ENCODE peak calls at places on chromosomes 4 and X, in eight cellular contexts. One of them, this sample, is unnamed.

GRCh38 chr4:163846008-163846407 is 351.5 kb downstream of the TMA16 start:
- DNase-seq in T-helper 1 cell: no peak
- DNase-seq in bronchial epithelial cell: no peak
- DNase-seq in psoas muscle: no peak
- DNase-seq in ecto neural progenitor cell: no peak
- DNase-seq in T-cell: no peak
- DNase-seq in posterior vena cava: no peak
- DNase-seq in nephron progenitor cell: no peak
- DNase-seq in this sample: no peak

GRCh38 chrX:106862972-106863688 is 40.0 kb downstream of the RIPPLY1 start:
- DNase-seq in T-helper 1 cell: no peak
- DNase-seq in bronchial epithelial cell: peak
- DNase-seq in psoas muscle: no peak
- DNase-seq in ecto neural progenitor cell: peak
- DNase-seq in T-cell: no peak
- DNase-seq in posterior vena cava: no peak
- DNase-seq in nephron progenitor cell: peak
- DNase-seq in this sample: peak

GRCh38 chrX:101759000-101759399 is 99.3 kb upstream of the ARMCX2 start:
- DNase-seq in T-helper 1 cell: no peak
- DNase-seq in bronchial epithelial cell: peak
- DNase-seq in psoas muscle: no peak
- DNase-seq in ecto neural progenitor cell: peak
- DNase-seq in T-cell: no peak
- DNase-seq in posterior vena cava: no peak
- DNase-seq in nephron progenitor cell: peak
- DNase-seq in this sample: peak

GRCh38 chr4:73902038-73902637 is 32.9 kb downstream of the CXCL1 start:
- DNase-seq in T-helper 1 cell: no peak
- DNase-seq in bronchial epithelial cell: peak
- DNase-seq in psoas muscle: no peak
- DNase-seq in ecto neural progenitor cell: no peak
- DNase-seq in T-cell: no peak
- DNase-seq in posterior vena cava: no peak
- DNase-seq in nephron progenitor cell: no peak
- DNase-seq in this sample: peak

GRCh38 chrX:11367609-11368430 is 74.6 kb downstream of the AMELX start:
- DNase-seq in T-helper 1 cell: no peak
- DNase-seq in bronchial epithelial cell: peak
- DNase-seq in psoas muscle: no peak
- DNase-seq in ecto neural progenitor cell: no peak
- DNase-seq in T-cell: no peak
- DNase-seq in posterior vena cava: no peak
- DNase-seq in nephron progenitor cell: no peak
- DNase-seq in this sample: peak

GRCh38 chr4:74473155-74473811 is 28.3 kb downstream of the AREG start:
- DNase-seq in T-helper 1 cell: no peak
- DNase-seq in bronchial epithelial cell: peak
- DNase-seq in psoas muscle: no peak
- DNase-seq in ecto neural progenitor cell: no peak
- DNase-seq in T-cell: no peak
- DNase-seq in posterior vena cava: no peak
- DNase-seq in nephron progenitor cell: no peak
- DNase-seq in this sample: peak

GRCh38 chr4:3364199-3364598 is 71.4 kb downstream of the RGS12 start:
- DNase-seq in T-helper 1 cell: no peak
- DNase-seq in bronchial epithelial cell: no peak
- DNase-seq in psoas muscle: no peak
- DNase-seq in ecto neural progenitor cell: no peak
- DNase-seq in T-cell: no peak
- DNase-seq in posterior vena cava: no peak
- DNase-seq in nephron progenitor cell: no peak
- DNase-seq in this sample: no peak

GRCh38 chr4:42673084-42673429 is 16.2 kb upstream of the ATP8A1 start:
- DNase-seq in T-helper 1 cell: no peak
- DNase-seq in bronchial epithelial cell: peak
- DNase-seq in psoas muscle: peak
- DNase-seq in ecto neural progenitor cell: no peak
- DNase-seq in T-cell: no peak
- DNase-seq in posterior vena cava: no peak
- DNase-seq in nephron progenitor cell: no peak
- DNase-seq in this sample: peak

GRCh38 chr4:26105815-26106699 is 192.0 kb downstream of the SMIM20 start:
- DNase-seq in T-helper 1 cell: no peak
- DNase-seq in bronchial epithelial cell: peak
- DNase-seq in psoas muscle: no peak
- DNase-seq in ecto neural progenitor cell: no peak
- DNase-seq in T-cell: no peak
- DNase-seq in posterior vena cava: no peak
- DNase-seq in nephron progenitor cell: no peak
- DNase-seq in this sample: peak

GRCh38 chrX:16319929-16320328 is 152.6 kb downstream of the MAGEB17 start:
- DNase-seq in T-helper 1 cell: no peak
- DNase-seq in bronchial epithelial cell: no peak
- DNase-seq in psoas muscle: no peak
- DNase-seq in ecto neural progenitor cell: no peak
- DNase-seq in T-cell: no peak
- DNase-seq in posterior vena cava: no peak
- DNase-seq in nephron progenitor cell: no peak
- DNase-seq in this sample: peak

GRCh38 chr4:125741825-125742452 is 427.2 kb downstream of the FAT4 start:
- DNase-seq in T-helper 1 cell: no peak
- DNase-seq in bronchial epithelial cell: peak
- DNase-seq in psoas muscle: no peak
- DNase-seq in ecto neural progenitor cell: no peak
- DNase-seq in T-cell: no peak
- DNase-seq in posterior vena cava: no peak
- DNase-seq in nephron progenitor cell: no peak
- DNase-seq in this sample: peak

GRCh38 chrX:133838761-133839676 is 146.4 kb downstream of the GPC3 start:
- DNase-seq in T-helper 1 cell: no peak
- DNase-seq in bronchial epithelial cell: peak
- DNase-seq in psoas muscle: no peak
- DNase-seq in ecto neural progenitor cell: peak
- DNase-seq in T-cell: no peak
- DNase-seq in posterior vena cava: no peak
- DNase-seq in nephron progenitor cell: peak
- DNase-seq in this sample: peak

GRCh38 chr4:40395908-40396806 is 61.0 kb downstream of the CHRNA9 start:
- DNase-seq in T-helper 1 cell: no peak
- DNase-seq in bronchial epithelial cell: peak
- DNase-seq in psoas muscle: peak
- DNase-seq in ecto neural progenitor cell: no peak
- DNase-seq in T-cell: no peak
- DNase-seq in posterior vena cava: no peak
- DNase-seq in nephron progenitor cell: peak
- DNase-seq in this sample: peak

GRCh38 chr4:147714575-147715401 is 17.1 kb upstream of the ARHGAP10 start:
- DNase-seq in T-helper 1 cell: no peak
- DNase-seq in bronchial epithelial cell: peak
- DNase-seq in psoas muscle: peak
- DNase-seq in ecto neural progenitor cell: no peak
- DNase-seq in T-cell: no peak
- DNase-seq in posterior vena cava: no peak
- DNase-seq in nephron progenitor cell: no peak
- DNase-seq in this sample: peak

GRCh38 chrX:17377795-17378194 is 2.8 kb downstream of the NHS start:
- DNase-seq in T-helper 1 cell: no peak
- DNase-seq in bronchial epithelial cell: no peak
- DNase-seq in psoas muscle: no peak
- DNase-seq in ecto neural progenitor cell: no peak
- DNase-seq in T-cell: no peak
- DNase-seq in posterior vena cava: no peak
- DNase-seq in nephron progenitor cell: no peak
- DNase-seq in this sample: peak

GRCh38 chr4:137901114-137901513 is 341.0 kb downstream of the SLC7A11 start:
- DNase-seq in T-helper 1 cell: no peak
- DNase-seq in bronchial epithelial cell: no peak
- DNase-seq in psoas muscle: no peak
- DNase-seq in ecto neural progenitor cell: no peak
- DNase-seq in T-cell: no peak
- DNase-seq in posterior vena cava: no peak
- DNase-seq in nephron progenitor cell: no peak
- DNase-seq in this sample: no peak

GRCh38 chr4:152054731-152055130 is 293.9 kb upstream of the GATB start:
- DNase-seq in T-helper 1 cell: no peak
- DNase-seq in bronchial epithelial cell: no peak
- DNase-seq in psoas muscle: no peak
- DNase-seq in ecto neural progenitor cell: no peak
- DNase-seq in T-cell: no peak
- DNase-seq in posterior vena cava: no peak
- DNase-seq in nephron progenitor cell: no peak
- DNase-seq in this sample: no peak

GRCh38 chr4:73454920-73455319 is 18.9 kb downstream of the AFP start:
- DNase-seq in T-helper 1 cell: no peak
- DNase-seq in bronchial epithelial cell: no peak
- DNase-seq in psoas muscle: no peak
- DNase-seq in ecto neural progenitor cell: no peak
- DNase-seq in T-cell: no peak
- DNase-seq in posterior vena cava: no peak
- DNase-seq in nephron progenitor cell: no peak
- DNase-seq in this sample: no peak

GRCh38 chrX:80430826-80431501 is 10.7 kb downstream of the TENT5D start:
- DNase-seq in T-helper 1 cell: no peak
- DNase-seq in bronchial epithelial cell: no peak
- DNase-seq in psoas muscle: no peak
- DNase-seq in ecto neural progenitor cell: no peak
- DNase-seq in T-cell: no peak
- DNase-seq in posterior vena cava: no peak
- DNase-seq in nephron progenitor cell: no peak
- DNase-seq in this sample: no peak

GRCh38 chr4:98203406-98204235 is 57.6 kb upstream of the RAP1GDS1 start:
- DNase-seq in T-helper 1 cell: no peak
- DNase-seq in bronchial epithelial cell: no peak
- DNase-seq in psoas muscle: no peak
- DNase-seq in ecto neural progenitor cell: no peak
- DNase-seq in T-cell: no peak
- DNase-seq in posterior vena cava: no peak
- DNase-seq in nephron progenitor cell: no peak
- DNase-seq in this sample: peak

GRCh38 chrX:131322646-131323045 is 33.5 kb upstream of the IGSF1 start:
- DNase-seq in T-helper 1 cell: no peak
- DNase-seq in bronchial epithelial cell: no peak
- DNase-seq in psoas muscle: no peak
- DNase-seq in ecto neural progenitor cell: no peak
- DNase-seq in T-cell: no peak
- DNase-seq in posterior vena cava: no peak
- DNase-seq in nephron progenitor cell: no peak
- DNase-seq in this sample: peak

GRCh38 chr4:795726-796119 is 30.2 kb downstream of the CPLX1 start:
- DNase-seq in T-helper 1 cell: no peak
- DNase-seq in bronchial epithelial cell: no peak
- DNase-seq in psoas muscle: no peak
- DNase-seq in ecto neural progenitor cell: no peak
- DNase-seq in T-cell: no peak
- DNase-seq in posterior vena cava: no peak
- DNase-seq in nephron progenitor cell: no peak
- DNase-seq in this sample: no peak